ENCODE peak calls at places on chromosomes 12 and 14, in seven cellular contexts. F is pancreas; T is naive B cell; A is activated naive CD8-positive, alpha-beta T cell treated with anti-CD3 and anti-CD28 coated beads, Interleukin-2, amount 50 U/mL, for 24 hours; J is lower lobe of right lung; D is activated T-cell treated with anti-CD3 and anti-CD28 coated beads, Interleukin-2, amount 50 U/mL, for 4 hours; P is mucosa of descending colon. B is an unnamed sample.

GRCh38 chr12:7068240-7068993 is 7.9 kb downstream of the C1S start:
- ATAC-seq in F (peak), T (no peak), A (no peak), J (peak), D (no peak), P (no peak), B (no peak)

GRCh38 chr14:92525318-92526095 is 11.9 kb downstream of the RIN3 start:
- ATAC-seq in F (no peak), T (no peak), A (no peak), J (peak), D (no peak), P (peak), B (no peak)

GRCh38 chr14:26841920-26842741 is 244.3 kb upstream of the NOVA1 start:
- ATAC-seq in F (peak), T (no peak), A (no peak), J (peak), D (no peak), P (peak), B (no peak)

GRCh38 chr14:92596328-92596943 is 82.9 kb downstream of the RIN3 start:
- ATAC-seq in F (no peak), T (no peak), A (no peak), J (no peak), D (no peak), P (peak), B (no peak)

GRCh38 chr14:94401083-94401482 is 12.7 kb upstream of the SERPINA1 start:
- ATAC-seq in F (no peak), T (no peak), A (no peak), J (no peak), D (no peak), P (no peak), B (no peak)

GRCh38 chr12:90995041-90995440 is 9.7 kb downstream of the EPYC start:
- ATAC-seq in F (no peak), T (no peak), A (no peak), J (no peak), D (no peak), P (no peak), B (no peak)

GRCh38 chr12:69630191-69630590 is 19.5 kb upstream of the LRRC10 start:
- ATAC-seq in F (no peak), T (no peak), A (no peak), J (no peak), D (no peak), P (no peak), B (no peak)

GRCh38 chr12:91204416-91204815 is 21.8 kb upstream of the DCN start:
- ATAC-seq in F (no peak), T (no peak), A (no peak), J (no peak), D (no peak), P (no peak), B (no peak)

GRCh38 chr12:53067074-53067992 is 11.9 kb downstream of the SPRYD3 start:
- ATAC-seq in F (no peak), T (no peak), A (peak), J (no peak), D (no peak), P (no peak), B (no peak)

B was measured in activated CD4-positive, CD25-positive, alpha-beta regulatory T cell treated with anti-CD3 and anti-CD28 coated beads, Interleukin-2, amount 50 U/mL, for 24 hours.